ENCODE peak calls at places on chromosomes 13 and 19, in four cellular contexts. T, M, K and W are unnamed samples.

GRCh38 chr19:9836021-9836420 is 903 bp downstream of the PIN1 start:
- DNase-seq in T (no peak), M (no peak), K (no peak), W (no peak)

GRCh38 chr13:76216729-76217128 is 580.6 kb downstream of the LMO7 start:
- DNase-seq in T (no peak), M (no peak), K (no peak), W (no peak)

GRCh38 chr13:30235206-30235605 is 72.1 kb downstream of the KATNAL1 start:
- DNase-seq in K (no peak), T (no peak), M (no peak), W (no peak)

GRCh38 chr13:47484564-47484963 is 516.5 kb downstream of the SUCLA2 start:
- DNase-seq in M (no peak), T (no peak), K (no peak), W (no peak)

GRCh38 chr13:73273737-73274136 is 214.9 kb downstream of the KLF5 start:
- DNase-seq in K (no peak), T (no peak), M (no peak), W (no peak)

GRCh38 chr13:80141114-80141849 is 199.6 kb downstream of the SPRY2 start:
- DNase-seq in T (no peak), M (no peak), K (peak; percentile 9), W (no peak)

GRCh38 chr13:45863716-45864590 is 12.4 kb upstream of the SIAH3 start:
- DNase-seq in T (no peak), M (no peak), K (no peak), W (no peak)

GRCh38 chr13:99256709-99257108 is 1.5 kb downstream of the GPR18 start:
- DNase-seq in T (no peak), K (no peak), M (no peak), W (no peak)

GRCh38 chr13:37295046-37295445 is 189.6 kb upstream of the CSNK1A1L start:
- DNase-seq in T (no peak), M (no peak), K (no peak), W (no peak)

GRCh38 chr13:73547239-73547638 is 488.4 kb downstream of the KLF5 start:
- DNase-seq in M (no peak), K (no peak), T (no peak), W (no peak)

GRCh38 chr19:1113278-1113985 is 9.6 kb downstream of the GPX4 start:
- DNase-seq in K (peak; percentile 95), T (peak; percentile 82), M (peak; percentile 97), W (peak; percentile 86)
- H3K27ac ChIP-seq in K (no peak overlapping the region), T (peak overlapping the region; percentile 16), M (peak overlapping the region; percentile 74), W (peak overlapping the region; percentile 86)

DNA sequence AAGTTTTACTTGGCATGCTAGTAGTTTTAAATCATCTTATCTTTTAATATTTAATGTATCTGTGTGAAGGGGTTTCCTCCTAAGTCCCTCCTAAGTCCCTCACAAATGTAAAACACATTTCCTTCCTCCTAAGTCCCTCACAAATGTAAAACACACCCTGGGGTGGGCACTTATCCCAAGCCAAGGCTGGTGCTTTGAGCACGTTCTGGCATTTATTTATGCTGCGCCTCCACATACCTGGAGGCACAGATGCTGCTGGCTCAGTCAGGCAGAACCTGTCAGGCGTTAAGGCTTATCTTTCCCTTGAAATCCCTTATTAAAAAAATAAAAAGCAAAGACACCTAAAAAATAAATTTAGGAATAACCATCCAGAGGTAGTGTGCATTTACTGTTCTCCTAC is 140.6 kb downstream of the MIPEP start:
- DNase-seq in T (no peak), M (no peak), K (no peak), W (no peak)
- H3K27ac ChIP-seq in T (no peak overlapping the region), M (no peak overlapping the region), K (no peak overlapping the region), W (no peak overlapping the region)

GRCh38 chr19:4515732-4516131 is 2.6 kb downstream of the PLIN4 start:
- DNase-seq in T (no peak), M (no peak), K (no peak), W (no peak)
- H3K27ac ChIP-seq in T (no peak overlapping the region), M (no peak overlapping the region), K (no peak overlapping the region), W (no peak overlapping the region)

GRCh38 chr19:32830231-32831014 is 39.1 kb downstream of the SLC7A9 start:
- DNase-seq in T (no peak), K (no peak), M (no peak), W (no peak)

GRCh38 chr19:32831611-32832010 is 38.0 kb downstream of the SLC7A9 start:
- DNase-seq in M (no peak), T (no peak), K (no peak), W (no peak)

GRCh38 chr19:32828139-32828538 is 41.4 kb downstream of the SLC7A9 start:
- DNase-seq in K (no peak), T (no peak), M (no peak), W (no peak)

GRCh38 chr19:32829345-32829896 is 40.1 kb downstream of the SLC7A9 start:
- DNase-seq in T (no peak), K (no peak), M (no peak), W (no peak)

DNA sequence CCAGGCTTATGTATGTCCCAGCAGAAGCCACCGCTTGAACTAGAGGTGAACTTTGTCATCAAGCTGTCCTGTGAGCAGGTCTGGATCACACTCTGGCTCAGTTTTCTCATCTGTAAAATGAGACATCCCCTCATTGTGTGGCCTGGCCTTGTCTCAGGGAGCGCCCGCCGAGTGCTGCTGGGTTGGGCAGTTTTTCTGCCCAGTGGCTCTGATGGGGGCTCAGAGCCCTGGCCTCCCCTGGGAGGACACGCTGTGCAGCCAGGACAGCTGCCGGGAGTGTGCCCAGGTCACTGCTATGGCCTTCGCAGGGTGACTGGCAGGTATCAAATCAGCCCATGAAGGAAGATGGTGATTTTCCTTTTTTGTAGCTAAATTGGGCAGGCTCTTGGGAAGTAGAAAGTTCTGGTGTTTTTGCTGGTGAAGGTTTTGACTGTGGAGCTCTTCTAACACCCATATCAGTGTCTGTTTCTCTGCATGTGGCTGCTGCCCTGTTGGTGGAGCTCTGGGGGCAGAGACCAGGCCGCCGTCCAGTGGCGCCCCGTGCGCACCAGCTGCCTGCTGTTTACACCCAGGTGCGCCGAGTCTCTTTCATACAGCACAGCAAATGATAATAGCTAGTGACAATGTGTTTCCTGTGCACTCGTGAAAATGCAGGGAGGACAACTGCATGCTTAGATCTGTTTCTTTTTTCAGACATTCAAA is 40.8 kb downstream of the SLC7A9 start:
- DNase-seq in M (no peak), T (no peak), K (no peak), W (no peak)
- H3K27ac ChIP-seq in M (no peak overlapping the region), T (no peak overlapping the region), K (no peak overlapping the region), W (no peak overlapping the region)

GRCh38 chr19:44912854-44913253 is 1.6 kb upstream of the APOC1 start:
- DNase-seq in K (no peak), M (peak; percentile 85), T (no peak), W (peak; percentile 79)
- H3K27ac ChIP-seq in K (no peak overlapping the region), M (no peak overlapping the region), T (peak overlapping the region; percentile 60), W (peak overlapping the region; percentile 66)

DNA sequence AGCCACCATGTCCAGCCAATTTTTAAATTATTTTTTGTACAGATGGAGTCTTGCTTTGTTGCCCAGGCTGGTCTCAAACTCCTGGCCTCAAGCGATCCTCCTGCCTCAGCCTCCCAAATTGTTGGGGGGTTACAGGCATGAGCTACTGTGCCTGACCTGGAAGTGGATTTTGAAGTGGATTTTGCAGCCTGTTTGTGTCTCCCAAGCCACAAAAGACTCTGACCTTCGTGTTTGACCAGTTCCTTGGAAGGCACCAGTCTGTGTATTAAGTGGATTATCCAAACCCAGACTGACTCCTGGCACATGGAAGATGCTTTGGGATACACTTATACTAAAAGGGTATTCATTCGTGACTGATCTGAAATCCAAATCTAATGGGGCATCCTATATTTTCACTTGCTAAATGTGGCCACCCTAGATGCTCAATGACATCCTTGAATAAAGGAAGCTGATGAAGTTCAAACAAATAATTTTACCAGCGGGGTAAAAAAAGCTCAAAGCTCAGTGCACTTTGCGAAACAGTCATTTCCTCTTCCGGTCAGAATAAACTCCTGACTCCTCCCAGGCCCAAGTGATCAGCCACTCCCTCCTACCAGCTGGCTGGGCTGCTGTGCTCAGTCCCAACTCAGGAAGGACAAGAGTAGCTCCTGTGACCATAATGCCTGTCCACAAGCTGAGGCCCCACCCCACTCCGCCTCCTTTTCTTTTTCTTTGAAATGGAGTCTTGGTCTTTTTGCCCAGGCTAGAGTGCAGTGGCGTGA is 32.6 kb upstream of the GATAD2A start:
- DNase-seq in K (peak; percentile 34), T (no peak), M (peak; percentile 85), W (no peak)
- H3K27ac ChIP-seq in K (no peak overlapping the region), T (peak overlapping the region; percentile 64), M (peak overlapping the region; percentile 81), W (no peak overlapping the region)

DNA sequence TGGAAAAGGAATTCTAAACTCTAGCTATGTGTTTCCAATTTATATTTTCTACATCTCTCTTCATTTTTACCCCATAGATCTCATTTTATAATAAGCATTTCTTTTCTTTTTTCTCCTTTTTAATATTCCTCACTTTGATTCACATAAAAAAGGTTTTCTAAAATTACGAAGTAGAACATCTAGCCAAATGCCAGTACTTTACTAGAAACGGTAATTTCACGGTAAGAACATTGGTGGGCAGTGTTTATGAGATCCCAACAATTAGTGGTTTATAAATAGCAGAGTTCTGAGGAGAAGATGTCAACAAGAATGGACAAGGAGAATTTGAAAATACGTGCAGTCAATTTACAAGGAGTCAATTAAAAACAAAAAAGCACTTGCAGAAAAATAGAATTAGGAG is 94.8 kb downstream of the PCDH9 start:
- DNase-seq in K (no peak), M (no peak), T (no peak), W (no peak)
- H3K27ac ChIP-seq in K (no peak overlapping the region), M (no peak overlapping the region), T (no peak overlapping the region), W (no peak overlapping the region)